ENCODE peak calls at places on chromosomes 13 and 19, in six cellular contexts. W is ascending aorta; X is activated effector memory CD4-positive, alpha-beta T cell treated with Interleukin-2 at 50 U/mL for 16 hours; Y is activated CD4-positive, CD25-positive, alpha-beta regulatory T cell; V is amygdala; U is stimulated activated CD4-positive, alpha-beta T cell treated with anti-CD3 and anti-CD28 coated beads, Interleukin-15, amount 100 ng/mL, for 1 hour. J is an unnamed sample.

GRCh38 chr13:67238277-67238859 is 8.2 kb upstream of the PCDH9 start:
- DNase-seq in W (no peak), X (no peak), Y (no peak), V (no peak), U (no peak), J (no peak)

GRCh38 chr19:51025809-51026553 is 435 bp downstream of the KLK11 start:
- DNase-seq in W (no peak), X (no peak), Y (no peak), V (no peak), U (no peak), J (no peak)

GRCh38 chr19:44912854-44913253 is 1.6 kb upstream of the APOC1 start:
- DNase-seq in W (no peak), X (no peak), Y (no peak), V (peak), U (no peak), J (no peak)

GRCh38 chr13:109072505-109072904 is 443.1 kb downstream of the MYO16 start:
- DNase-seq in W (no peak), X (no peak), Y (no peak), V (no peak), U (no peak), J (no peak)

GRCh38 chr19:33804021-33804799 is 7.5 kb downstream of the KCTD15 start:
- DNase-seq in W (peak), X (no peak), Y (no peak), V (no peak), U (no peak), J (no peak)

GRCh38 chr13:34720618-34721017 is 221.5 kb upstream of the NBEA start:
- DNase-seq in W (no peak), X (no peak), Y (no peak), V (no peak), U (no peak), J (no peak)

GRCh38 chr19:56139847-56140582 is 1.1 kb upstream of the ZNF444 start:
- DNase-seq in W (no peak), X (no peak), Y (no peak), V (no peak), U (no peak), J (no peak)

GRCh38 chr19:611506-611869 is 21.8 kb downstream of the HCN2 start:
- DNase-seq in W (no peak), X (peak), Y (peak), V (no peak), U (no peak), J (no peak)

GRCh38 chr19:31054430-31054829 is 294.8 kb downstream of the TSHZ3 start:
- DNase-seq in W (no peak), X (peak), Y (no peak), V (no peak), U (no peak), J (no peak)

GRCh38 chr19:39052243-39052746 is 19.9 kb upstream of the FBXO27 start:
- DNase-seq in W (no peak), X (peak), Y (peak), V (peak), U (peak), J (peak)

GRCh38 chr19:11096210-11096841 is 7.1 kb downstream of the LDLR start:
- DNase-seq in W (peak), X (peak), Y (no peak), V (no peak), U (no peak), J (no peak)

GRCh38 chr13:42876810-42877550 is 95.6 kb downstream of the FAM216B start:
- DNase-seq in W (no peak), X (no peak), Y (no peak), V (no peak), U (no peak), J (no peak)

GRCh38 chr19:54969647-54970046 is 3.5 kb downstream of the NLRP2 start:
- DNase-seq in W (no peak), X (no peak), Y (no peak), V (no peak), U (no peak), J (no peak)

GRCh38 chr19:55441692-55442321 is 1.3 kb downstream of the SHISA7 start:
- DNase-seq in W (no peak), X (no peak), Y (no peak), V (no peak), U (no peak), J (no peak)

GRCh38 chr19:29587518-29587986 is 18.5 kb upstream of the POP4 start:
- DNase-seq in W (peak), X (peak), Y (no peak), V (no peak), U (peak), J (peak)

GRCh38 chr13:100721885-100722512 is 47.4 kb upstream of the TMTC4 start:
- DNase-seq in W (no peak), X (peak), Y (peak), V (no peak), U (no peak), J (peak)

GRCh38 chr13:40407567-40407966 is 258.9 kb downstream of the FOXO1 start:
- DNase-seq in W (no peak), X (no peak), Y (no peak), V (no peak), U (no peak), J (no peak)

GRCh38 chr13:41645313-41645712 is 188.0 kb downstream of the RGCC start:
- DNase-seq in W (peak), X (no peak), Y (no peak), V (no peak), U (no peak), J (no peak)

GRCh38 chr19:3954107-3954506 is 16.8 kb downstream of the DAPK3 start:
- DNase-seq in W (no peak), X (no peak), Y (no peak), V (no peak), U (no peak), J (no peak)

GRCh38 chr13:26722321-26722720 is 38.3 kb downstream of the GPR12 start:
- DNase-seq in W (no peak), X (no peak), Y (no peak), V (no peak), U (no peak), J (no peak)

GRCh38 chr13:46526763-46527162 is 26.2 kb upstream of the LRCH1 start:
- DNase-seq in W (no peak), X (no peak), Y (no peak), V (no peak), U (no peak), J (no peak)

J was measured in NK-92 treated with Interleukin-12 subunit alpha and Interleukin-12 subunit beta, amount 100 ng/mL, for 24 hours.